ENCODE peak calls at places on chromosomes 13 and 19, in nine cellular contexts. I, J, V, Z, R, A, U, K and C are unnamed samples.

GRCh38 chr19:31676271-31677004 is 327.2 kb upstream of the TSHZ3 start:
- DNase-seq in K (no peak), V (no peak), I (peak), J (no peak), A (no peak), R (no peak), U (no peak), Z (no peak), C (no peak)

GRCh38 chr13:75806101-75806500 is 170.0 kb downstream of the LMO7 start:
- DNase-seq in A (no peak), Z (no peak), K (no peak), R (no peak), V (no peak), U (no peak), J (no peak), I (no peak), C (no peak)

GRCh38 chr13:95235944-95236343 is 65.3 kb downstream of the ABCC4 start:
- DNase-seq in V (no peak), Z (no peak), R (no peak), J (peak), U (no peak), I (no peak), A (no peak), K (no peak), C (no peak)

GRCh38 chr13:59343993-59344780 is 819.5 kb downstream of the DIAPH3 start:
- DNase-seq in R (no peak), U (no peak), K (no peak), J (no peak), I (no peak), V (no peak), Z (no peak), A (no peak), C (no peak)

GRCh38 chr13:53124568-53125094 is 96.0 kb downstream of the OLFM4 start:
- DNase-seq in A (no peak), Z (no peak), U (no peak), R (no peak), J (no peak), I (no peak), K (no peak), V (no peak), C (no peak)

GRCh38 chr19:40225440-40226305 is 816 bp downstream of the CCNP start:
- DNase-seq in R (no peak), K (no peak), J (no peak), U (no peak), Z (no peak), A (no peak), I (peak), V (no peak), C (peak)

GRCh38 chr19:45424191-45425058 is 708 bp upstream of the ERCC1 start:
- DNase-seq in Z (peak), A (peak), V (peak), K (peak), R (no peak), U (peak), I (peak), J (peak), C (peak)

GRCh38 chr19:2494447-2495129 is 18.7 kb downstream of the GADD45B start:
- DNase-seq in K (peak), J (peak), A (no peak), I (peak), U (peak), Z (peak), V (no peak), R (peak), C (peak)

GRCh38 chr13:61277088-61277487 is 138.6 kb downstream of the PCDH20 start:
- DNase-seq in I (no peak), J (no peak), Z (no peak), V (no peak), K (no peak), A (no peak), U (no peak), R (no peak), C (no peak)

GRCh38 chr13:112065521-112065866 is 1.5 kb upstream of the SOX1 start:
- DNase-seq in A (no peak), R (no peak), Z (no peak), V (no peak), J (no peak), U (no peak), K (no peak), I (no peak), C (no peak)

GRCh38 chr13:67224148-67224846 is 5.8 kb downstream of the PCDH9 start:
- DNase-seq in A (peak), J (peak), I (peak), R (peak), Z (peak), U (peak), K (peak), V (peak), C (peak)

GRCh38 chr13:67223742-67224141 is 6.4 kb downstream of the PCDH9 start:
- DNase-seq in V (no peak), A (no peak), U (no peak), K (no peak), R (no peak), I (no peak), J (no peak), Z (no peak), C (no peak)

GRCh38 chr13:67221630-67222226 is 8.4 kb downstream of the PCDH9 start:
- DNase-seq in R (no peak), J (no peak), Z (no peak), A (no peak), K (no peak), U (no peak), I (peak), V (no peak), C (no peak)

GRCh38 chr13:67225252-67226159 is 4.6 kb downstream of the PCDH9 start:
- DNase-seq in I (no peak), R (no peak), A (no peak), V (no peak), Z (no peak), K (no peak), U (no peak), J (no peak), C (no peak)

DNA sequence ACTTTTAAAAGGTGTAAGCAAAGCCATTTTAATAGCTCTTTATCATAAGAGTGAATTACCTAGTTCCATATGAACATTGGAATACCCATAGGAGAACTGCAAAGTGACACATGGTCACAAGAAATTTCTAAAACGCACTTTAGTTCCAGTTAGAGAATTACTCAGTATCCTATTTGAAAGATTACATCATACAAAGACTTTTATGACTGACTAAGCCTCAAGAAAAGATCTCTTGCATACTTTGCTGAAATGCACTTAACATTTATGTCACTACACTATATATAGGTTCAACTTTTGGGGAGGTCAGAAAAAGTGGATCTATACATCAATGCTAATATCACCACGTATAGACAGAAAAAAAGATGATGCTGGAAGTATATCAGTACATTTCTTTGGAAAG is 7.1 kb downstream of the PCDH9 start:
- DNase-seq in K (no peak), R (no peak), Z (no peak), I (no peak), A (no peak), U (no peak), J (peak), V (peak), C (no peak)
- H3K4me3 ChIP-seq in K (no peak), R (no peak), Z (no peak), I (no peak), A (no peak), U (no peak), J (no peak), V (no peak), C (peak)

GRCh38 chr19:36113425-36113824 is 1.2 kb downstream of the POLR2I start:
- DNase-seq in I (no peak), U (no peak), V (no peak), A (no peak), Z (no peak), K (no peak), R (no peak), J (no peak), C (no peak)
- H3K4me3 ChIP-seq in I (peak), U (no peak), V (peak), A (peak), Z (no peak), K (peak), R (peak), J (no peak), C (peak)

DNA sequence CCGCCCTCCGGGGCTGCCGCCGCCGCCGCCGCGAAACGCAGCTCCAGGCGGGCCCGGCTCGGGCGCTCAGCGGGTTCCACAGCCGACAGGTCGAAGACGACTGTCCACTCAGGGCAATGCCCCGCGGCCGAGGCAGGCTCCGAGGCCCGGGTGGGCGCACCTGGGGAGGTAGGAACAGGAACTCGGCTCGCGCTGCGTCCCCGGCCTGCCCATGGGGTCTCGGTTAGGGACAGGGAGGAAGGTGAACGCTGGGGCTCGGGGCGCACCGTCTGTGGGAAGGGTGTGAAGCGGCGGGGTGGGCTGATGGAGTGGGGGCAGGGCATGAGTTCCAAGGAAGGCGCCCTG is 26.8 kb downstream of the CERS1 start:
- DNase-seq in A (no peak), V (no peak), K (no peak), I (no peak), R (no peak), U (no peak), J (no peak), Z (no peak), C (no peak)
- H3K4me3 ChIP-seq in A (no peak), V (no peak), K (no peak), I (no peak), R (no peak), U (no peak), J (no peak), Z (no peak), C (no peak)

GRCh38 chr19:10566658-10567410 is 1.0 kb upstream of the KRI1 start:
- DNase-seq in A (no peak), Z (peak), I (peak), V (no peak), R (peak), U (peak), J (no peak), K (peak), C (no peak)
- H3K4me3 ChIP-seq in A (peak), Z (no peak), I (peak), V (peak), R (peak), U (no peak), J (no peak), K (peak), C (peak)

DNA sequence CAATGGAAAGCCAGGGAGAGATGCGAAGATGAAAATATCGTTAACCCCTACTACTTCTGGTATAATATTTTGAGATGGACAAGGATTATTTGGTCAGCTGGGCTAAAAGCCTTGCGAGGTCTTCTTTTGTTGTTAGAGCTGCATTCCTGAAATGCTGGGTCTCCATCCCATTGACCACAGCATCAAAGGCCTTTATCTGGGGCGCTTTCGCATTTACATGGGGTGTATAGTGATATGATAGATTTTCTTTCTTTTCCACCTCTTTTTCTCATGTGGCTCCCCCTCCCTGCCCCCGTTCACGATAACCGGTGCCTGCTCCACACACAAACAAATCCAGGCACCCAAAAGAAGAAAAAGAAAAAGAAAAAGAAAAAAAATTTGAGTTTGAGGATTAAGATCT is 77.5 kb downstream of the ZNF536 start:
- DNase-seq in A (no peak), Z (no peak), U (no peak), J (no peak), V (no peak), R (no peak), I (no peak), K (no peak), C (no peak)
- H3K4me3 ChIP-seq in A (no peak), Z (no peak), U (no peak), J (no peak), V (no peak), R (no peak), I (no peak), K (no peak), C (peak)

DNA sequence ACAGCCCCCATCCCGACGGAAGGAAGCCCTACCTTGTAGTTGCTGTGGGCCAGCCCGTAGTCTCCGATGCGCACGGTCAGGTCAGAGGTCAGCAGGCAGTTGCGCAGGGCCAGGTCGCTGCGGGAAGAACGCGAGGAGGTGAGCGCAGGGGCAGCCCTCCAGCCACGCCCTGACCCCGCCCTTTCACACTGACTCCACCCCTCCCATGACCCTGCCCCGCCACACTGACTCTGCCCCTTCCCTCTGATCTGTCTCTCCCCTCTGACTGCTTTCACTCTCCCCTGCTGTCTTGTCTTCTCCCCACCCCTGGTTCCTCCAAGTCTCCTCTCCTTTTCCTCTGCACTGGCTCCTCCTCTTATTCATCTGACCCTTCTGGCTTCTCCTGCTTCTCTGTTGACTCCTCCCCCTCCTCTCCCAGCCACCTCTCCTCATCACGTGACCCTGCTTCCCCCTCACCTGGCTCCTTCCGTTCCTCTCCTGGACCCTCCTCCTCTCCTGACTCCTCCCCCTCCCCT is 10.1 kb downstream of the LMTK3 start:
- DNase-seq in I (peak), U (no peak), J (no peak), Z (peak), K (peak), A (no peak), V (no peak), R (no peak), C (no peak)
- H3K4me3 ChIP-seq in I (peak), U (no peak), J (no peak), Z (no peak), K (peak), A (peak), V (no peak), R (no peak), C (no peak)